ENCODE peak calls at places on chromosomes 12 and 14, in eight cellular contexts. M, J, H, O, N, A, D and P are unnamed samples.

GRCh38 chr12:109894939-109895338 is 5.1 kb upstream of the TCHP start:
- DNase-seq in M (no peak), J (no peak), H (no peak), O (no peak), N (no peak), A (no peak), D (no peak), P (no peak)

GRCh38 chr14:95547626-95548327 is 12.9 kb downstream of the GLRX5 start:
- DNase-seq in M (no peak), J (no peak), H (peak; percentile 67), O (no peak), N (no peak), A (no peak), D (no peak), P (no peak)

GRCh38 chr12:53418221-53418620 is 5.4 kb upstream of the AMHR2 start:
- DNase-seq in M (no peak), J (no peak), H (no peak), O (no peak), N (no peak), A (no peak), D (no peak), P (no peak)

GRCh38 chr12:53659011-53659551 is 16.8 kb downstream of the ATP5MC2 start:
- DNase-seq in M (no peak), J (peak; percentile 53), H (peak; percentile 95), O (no peak), N (no peak), A (peak; percentile 92), D (peak; percentile 9), P (no peak)

GRCh38 chr12:121250359-121250758 is 40.4 kb downstream of the P2RX4 start:
- DNase-seq in M (no peak), J (no peak), H (no peak), O (no peak), N (no peak), A (no peak), D (no peak), P (no peak)

GRCh38 chr14:49218436-49219092 is 367.6 kb downstream of the RPS29 start:
- DNase-seq in M (no peak), J (no peak), H (peak; percentile 16), O (no peak), N (no peak), A (no peak), D (no peak), P (no peak)

GRCh38 chr12:112964915-112965314 is 13.4 kb upstream of the OAS2 start:
- DNase-seq in M (no peak), J (no peak), H (no peak), O (no peak), N (no peak), A (no peak), D (no peak), P (no peak)

GRCh38 chr12:89357297-89357730 is 5.0 kb upstream of the DUSP6 start:
- DNase-seq in M (no peak), J (no peak), H (no peak), O (no peak), N (peak; percentile 31), A (no peak), D (peak; percentile 48), P (no peak)

GRCh38 chr14:61385002-61385685 is 63.8 kb downstream of the PRKCH start:
- DNase-seq in M (no peak), J (no peak), H (no peak), O (no peak), N (peak; percentile 33), A (no peak), D (no peak), P (no peak)

DNA sequence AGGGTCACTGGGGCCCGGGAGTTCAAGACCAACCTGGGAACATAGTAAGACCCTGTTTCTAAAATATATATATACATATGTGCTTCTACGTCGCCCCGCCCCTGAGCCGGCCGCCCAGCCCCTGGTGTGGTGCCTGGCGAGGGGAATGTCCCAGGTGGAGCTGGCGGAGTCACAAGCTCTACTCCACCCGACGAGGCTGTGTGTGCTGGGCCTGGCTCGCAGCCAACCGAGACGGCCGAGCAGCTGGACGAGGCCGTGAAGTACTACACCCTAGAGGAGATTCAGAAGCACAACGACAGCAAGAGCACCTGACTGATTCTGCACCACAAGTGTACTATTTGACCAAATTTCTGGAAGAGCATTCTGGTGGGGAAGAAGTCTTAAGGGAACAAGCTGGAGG is 22.1 kb upstream of the ITPK1 start:
- DNase-seq in M (peak; percentile 63), J (peak; percentile 61), H (peak; percentile 28), O (no peak), N (peak; percentile 61), A (peak; percentile 46), D (no peak), P (no peak)
- TF ChIP-seq CTCF in M (peak; percentile 45), J (no peak), H (peak; percentile 25), O (no peak), N (peak; percentile 14), A (no peak), D (no peak), P (no peak)

GRCh38 chr14:90699016-90699415 is 117.2 kb downstream of the TTC7B start:
- DNase-seq in M (no peak), J (no peak), H (no peak), O (no peak), N (no peak), A (no peak), D (no peak), P (no peak)

GRCh38 chr14:90698379-90698869 is 117.8 kb downstream of the TTC7B start:
- DNase-seq in M (peak; percentile 78), J (no peak), H (no peak), O (no peak), N (no peak), A (no peak), D (no peak), P (no peak)

GRCh38 chr14:90696728-90697127 is 119.5 kb downstream of the TTC7B start:
- DNase-seq in M (no peak), J (no peak), H (no peak), O (no peak), N (no peak), A (no peak), D (no peak), P (no peak)

GRCh38 chr14:90697146-90697545 is 119.1 kb downstream of the TTC7B start:
- DNase-seq in M (no peak), J (no peak), H (no peak), O (no peak), N (no peak), A (no peak), D (no peak), P (no peak)

GRCh38 chr14:90697577-90698206 is 118.5 kb downstream of the TTC7B start:
- DNase-seq in M (peak; percentile 87), J (peak; percentile 85), H (peak; percentile 82), O (no peak), N (peak; percentile 82), A (peak; percentile 82), D (peak; percentile 80), P (peak; percentile 37)
- TF ChIP-seq CTCF in M (peak; percentile 99), J (peak; percentile 86), H (peak; percentile 98), O (peak; percentile 95), N (peak; percentile 95), A (peak; percentile 82), D (peak; percentile 94), P (peak; percentile 76)

GRCh38 chr14:59919582-59920377 is at the start of gene LRRC9:
- DNase-seq in M (peak; percentile 12), J (peak; percentile 53), H (no peak), O (no peak), N (peak; percentile 90), A (peak; percentile 35), D (peak; percentile 91), P (no peak)

GRCh38 chr14:59920378-59920683 is 387 bp downstream of the LRRC9 start:
- DNase-seq in M (no peak), J (no peak), H (no peak), O (no peak), N (no peak), A (no peak), D (no peak), P (no peak)

GRCh38 chr14:59913187-59913586 is 6.8 kb upstream of the LRRC9 start:
- DNase-seq in M (no peak), J (no peak), H (no peak), O (no peak), N (no peak), A (no peak), D (no peak), P (no peak)

GRCh38 chr14:59918824-59919581 is 941 bp upstream of the LRRC9 start:
- DNase-seq in M (no peak), J (no peak), H (peak; percentile 71), O (no peak), N (peak; percentile 51), A (peak; percentile 17), D (peak; percentile 22), P (no peak)
- TF ChIP-seq CTCF in M (peak; percentile 50), J (no peak), H (peak; percentile 94), O (peak; percentile 36), N (peak; percentile 49), A (peak; percentile 21), D (peak; percentile 58), P (no peak)

DNA sequence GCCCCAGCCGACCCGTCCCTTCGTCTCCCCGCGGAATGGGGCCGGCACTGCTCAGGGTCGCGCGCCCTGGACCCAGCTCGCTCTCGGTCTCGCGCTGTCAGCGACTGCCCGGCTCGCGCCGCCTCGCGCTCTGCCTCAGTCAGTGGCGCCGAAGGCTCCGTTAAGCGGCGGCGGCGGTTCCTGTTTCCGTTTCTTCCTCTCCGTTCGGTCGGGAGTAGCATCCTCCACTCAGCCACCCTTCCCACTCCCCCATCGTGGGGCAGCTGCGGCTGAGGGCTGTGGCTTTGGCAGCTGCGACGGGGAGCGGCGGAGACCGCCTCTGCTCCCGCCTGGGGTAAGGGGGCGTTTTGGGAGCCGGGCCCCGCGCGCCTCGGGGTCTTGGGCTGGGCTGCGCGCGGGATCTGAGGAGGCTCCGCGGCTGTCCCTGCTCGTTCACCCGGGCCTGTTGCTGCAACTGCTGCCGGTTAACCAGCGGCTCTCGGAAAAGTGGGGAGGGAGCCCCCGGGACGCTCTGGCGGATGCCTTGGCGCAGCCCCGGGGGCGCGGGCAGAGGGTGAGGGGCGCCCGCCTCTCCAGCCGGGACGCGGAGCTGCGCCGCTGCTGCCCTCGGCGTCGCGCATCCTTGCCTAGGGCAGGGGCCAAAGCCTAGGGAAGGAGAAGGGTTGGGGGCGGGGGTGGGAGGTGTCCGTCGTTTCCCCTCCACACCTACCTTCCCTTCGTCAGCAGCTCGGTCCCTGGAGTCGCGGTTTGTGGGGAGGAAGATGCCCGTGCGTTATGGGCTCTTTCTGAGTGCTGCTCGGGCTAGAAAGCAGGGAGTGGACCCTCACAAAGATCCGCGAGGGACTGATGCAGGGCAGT is 580 bp downstream of the FUT8 start:
- DNase-seq in M (peak; percentile 14), J (peak; percentile 64), H (peak; percentile 48), O (no peak), N (peak; percentile 91), A (peak; percentile 57), D (no peak), P (no peak)
- TF ChIP-seq CTCF in M (no peak), J (no peak), H (no peak), O (peak; percentile 42), N (no peak), A (no peak), D (no peak), P (no peak)